ENCODE peak calls at places on chromosomes 1 and 21, in eight cellular contexts. D, I, Z, V, O, F, X and R are unnamed samples.

GRCh38 chr1:168504064-168504837 is 39.5 kb downstream of the XCL2 start:
- DNase-seq in D (no peak), I (no peak), Z (no peak), V (no peak), O (no peak), F (peak), X (peak), R (peak)

GRCh38 chr1:54299037-54299436 is 99.1 kb downstream of the MRPL37 start:
- DNase-seq in D (no peak), I (no peak), Z (no peak), V (no peak), O (no peak), F (no peak), X (no peak), R (no peak)

GRCh38 chr1:186950547-186950946 is 121.8 kb downstream of the PLA2G4A start:
- DNase-seq in D (no peak), I (no peak), Z (peak), V (no peak), O (no peak), F (no peak), X (no peak), R (no peak)

GRCh38 chr1:69433073-69433472 is 134.6 kb upstream of the LRRC7 start:
- DNase-seq in D (no peak), I (no peak), Z (no peak), V (no peak), O (no peak), F (no peak), X (no peak), R (no peak)

GRCh38 chr1:7389201-7389785 is 381.8 kb upstream of the VAMP3 start:
- DNase-seq in D (no peak), I (no peak), Z (peak), V (no peak), O (peak), F (no peak), X (no peak), R (no peak)

GRCh38 chr1:116268211-116268610 is 104.8 kb upstream of the ATP1A1 start:
- DNase-seq in D (no peak), I (peak), Z (peak), V (no peak), O (peak), F (peak), X (peak), R (no peak)

GRCh38 chr1:83546863-83547262 is 452.1 kb downstream of the TTLL7 start:
- DNase-seq in D (no peak), I (no peak), Z (peak), V (no peak), O (no peak), F (no peak), X (no peak), R (no peak)

GRCh38 chr1:208233546-208233945 is 10.6 kb downstream of the PLXNA2 start:
- DNase-seq in D (no peak), I (peak), Z (peak), V (no peak), O (no peak), F (no peak), X (no peak), R (no peak)

GRCh38 chr1:67619080-67619479 is 65.9 kb upstream of the GADD45A start:
- DNase-seq in D (no peak), I (no peak), Z (peak), V (no peak), O (no peak), F (no peak), X (no peak), R (no peak)

GRCh38 chr21:37226356-37226920 is 40.7 kb downstream of the VPS26C start:
- DNase-seq in D (no peak), I (no peak), Z (no peak), V (no peak), O (peak), F (no peak), X (no peak), R (no peak)

GRCh38 chr1:241711326-241711725 is 59.2 kb downstream of the WDR64 start:
- DNase-seq in D (no peak), I (no peak), Z (no peak), V (no peak), O (no peak), F (no peak), X (no peak), R (no peak)

GRCh38 chr1:10399487-10399917 is 638 bp downstream of the PGD start:
- DNase-seq in D (no peak), I (peak), Z (peak), V (no peak), O (no peak), F (peak), X (no peak), R (no peak)

GRCh38 chr1:97145321-97145956 is 423.9 kb downstream of the PTBP2 start:
- DNase-seq in D (peak), I (no peak), Z (peak), V (no peak), O (no peak), F (no peak), X (peak), R (no peak)

GRCh38 chr1:201954263-201955008 is 867 bp upstream of the TIMM17A start:
- DNase-seq in D (no peak), I (peak), Z (no peak), V (no peak), O (no peak), F (peak), X (no peak), R (no peak)

GRCh38 chr1:205590457-205590768 is 41.4 kb downstream of the ELK4 start:
- DNase-seq in D (no peak), I (no peak), Z (no peak), V (no peak), O (peak), F (no peak), X (no peak), R (no peak)

GRCh38 chr1:224087358-224087757 is 26.6 kb upstream of the FBXO28 start:
- DNase-seq in D (no peak), I (no peak), Z (no peak), V (no peak), O (no peak), F (no peak), X (no peak), R (no peak)

GRCh38 chr1:45097944-45098343 is 85.9 kb downstream of the UROD start:
- DNase-seq in D (no peak), I (no peak), Z (peak), V (no peak), O (no peak), F (no peak), X (no peak), R (no peak)

GRCh38 chr1:181603735-181604410 is 120.6 kb downstream of the CACNA1E start:
- DNase-seq in D (no peak), I (no peak), Z (no peak), V (no peak), O (no peak), F (no peak), X (no peak), R (no peak)

GRCh38 chr1:89425056-89425455 is 61.2 kb downstream of the GBP6 start:
- DNase-seq in D (no peak), I (no peak), Z (no peak), V (no peak), O (no peak), F (no peak), X (no peak), R (no peak)

GRCh38 chr1:192521734-192522133 is 53.8 kb upstream of the RGS1 start:
- DNase-seq in D (no peak), I (no peak), Z (no peak), V (no peak), O (no peak), F (peak), X (no peak), R (no peak)

GRCh38 chr1:86788300-86789206 is 84.2 kb downstream of the SH3GLB1 start:
- DNase-seq in D (no peak), I (no peak), Z (peak), V (no peak), O (no peak), F (no peak), X (no peak), R (no peak)

GRCh38 chr1:237672748-237673147 is 218.0 kb downstream of the ZP4 start:
- DNase-seq in D (no peak), I (no peak), Z (no peak), V (no peak), O (no peak), F (no peak), X (no peak), R (no peak)
- TF ChIP-seq CTCF in D (no peak), I (no peak), Z (no peak), V (no peak), O (no peak), F (no peak), X (peak), R (no peak)

GRCh38 chr1:215143497-215143896 is 61.0 kb downstream of the KCNK2 start:
- DNase-seq in D (no peak), I (no peak), Z (no peak), V (no peak), O (no peak), F (no peak), X (no peak), R (no peak)

GRCh38 chr1:215141460-215141859 is 58.9 kb downstream of the KCNK2 start:
- DNase-seq in D (no peak), I (no peak), Z (no peak), V (no peak), O (no peak), F (no peak), X (no peak), R (no peak)

GRCh38 chr1:215147024-215147423 is 64.5 kb downstream of the KCNK2 start:
- DNase-seq in D (no peak), I (no peak), Z (no peak), V (no peak), O (no peak), F (no peak), X (no peak), R (no peak)

GRCh38 chr1:215151841-215152240 is 69.3 kb downstream of the KCNK2 start:
- DNase-seq in D (no peak), I (no peak), Z (no peak), V (no peak), O (no peak), F (no peak), X (no peak), R (no peak)

DNA sequence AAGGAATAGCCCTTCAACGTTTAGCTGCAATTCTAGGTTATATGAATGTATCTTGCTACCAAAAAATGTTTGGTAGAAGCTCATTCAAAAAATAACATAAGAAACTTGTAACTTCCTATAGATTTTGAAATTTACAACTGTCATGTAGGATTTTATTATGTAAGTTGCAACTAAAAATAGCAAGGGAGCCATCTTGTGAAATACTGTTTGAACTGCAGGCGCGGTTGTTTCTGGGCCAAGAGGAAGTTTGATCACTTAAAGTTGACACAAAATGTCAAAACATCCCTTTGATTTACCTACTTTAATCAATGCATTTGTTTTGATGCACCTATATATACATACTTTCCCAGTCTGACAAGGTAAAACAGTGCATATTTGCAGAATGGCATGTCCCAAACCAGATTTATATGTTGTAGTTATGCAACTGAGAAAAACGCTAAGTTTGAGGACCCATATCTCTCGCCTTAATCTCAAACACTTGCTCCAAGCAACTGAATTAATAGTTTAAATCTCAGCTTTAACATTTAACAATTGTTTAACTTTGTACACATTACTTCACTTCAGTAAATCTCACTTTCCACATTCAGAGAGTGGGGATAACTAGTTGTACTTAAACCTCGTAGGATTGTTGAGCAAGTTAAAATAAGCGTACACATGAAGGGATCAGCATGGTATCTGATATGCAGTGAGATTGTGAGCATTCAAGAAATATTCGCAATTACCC is 63.9 kb downstream of the KCNK2 start:
- DNase-seq in D (peak), I (no peak), Z (peak), V (peak), O (no peak), F (peak), X (peak), R (no peak)
- TF ChIP-seq CTCF in D (peak), I (peak), Z (peak), V (peak), O (no peak), F (no peak), X (peak), R (no peak)

DNA sequence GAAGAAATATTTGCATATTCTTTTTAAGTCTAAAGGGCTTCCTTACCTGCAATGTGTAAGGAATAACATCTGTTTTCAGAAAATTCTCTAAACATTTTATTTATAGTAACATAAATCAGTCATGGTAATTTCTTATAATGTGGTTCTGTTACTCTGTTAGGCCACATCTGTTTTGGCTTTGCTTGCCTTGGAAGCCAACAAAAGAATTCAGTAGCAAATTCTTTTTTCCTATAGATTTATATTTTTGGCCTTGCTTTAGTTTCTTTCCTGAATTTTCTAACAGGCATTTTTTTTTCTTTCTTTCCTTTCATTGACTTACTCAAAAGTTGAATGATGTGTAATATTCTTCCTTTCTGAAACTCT is 72.2 kb downstream of the OSBPL9 start:
- DNase-seq in D (no peak), I (no peak), Z (no peak), V (no peak), O (no peak), F (no peak), X (no peak), R (no peak)
- TF ChIP-seq CTCF in D (no peak), I (no peak), Z (no peak), V (no peak), O (no peak), F (no peak), X (no peak), R (no peak)

GRCh38 chr1:163820748-163821147 is 499.0 kb downstream of the NUF2 start:
- DNase-seq in D (no peak), I (no peak), Z (peak), V (no peak), O (no peak), F (no peak), X (no peak), R (no peak)
- TF ChIP-seq CTCF in D (peak), I (peak), Z (peak), V (no peak), O (no peak), F (no peak), X (peak), R (no peak)